ENCODE peak calls at places on chromosomes 1 and 21, in seven cellular contexts. One of them, this sample, is unnamed. For H3K36me3 and H3K27me3, the result is how much of the 10 kb centered on the place peaks cover.

GRCh38 chr1:203440780-203441179 is 34.8 kb upstream of the PRELP start:
- DNase-seq in lower lobe of right lung: peak
- DNase-seq in colonic mucosa: peak
- DNase-seq in upper lobe of right lung: peak
- DNase-seq in PC-3: peak
- DNase-seq in CD8-positive, alpha-beta T cell: no peak
- DNase-seq in CD8-positive, alpha-beta memory T cell: no peak
- DNase-seq in this sample: no peak

GRCh38 chr1:205477759-205478247 is 22.0 kb upstream of the BLACAT1 start:
- DNase-seq in lower lobe of right lung: peak
- DNase-seq in colonic mucosa: peak
- DNase-seq in upper lobe of right lung: peak
- DNase-seq in PC-3: peak
- DNase-seq in CD8-positive, alpha-beta T cell: no peak
- DNase-seq in CD8-positive, alpha-beta memory T cell: no peak
- DNase-seq in this sample: no peak

GRCh38 chr21:33374080-33374873 is 28.9 kb upstream of the IFNGR2 start:
- DNase-seq in lower lobe of right lung: no peak
- DNase-seq in colonic mucosa: peak
- DNase-seq in upper lobe of right lung: peak
- DNase-seq in PC-3: peak
- DNase-seq in CD8-positive, alpha-beta T cell: peak
- DNase-seq in CD8-positive, alpha-beta memory T cell: peak
- DNase-seq in this sample: no peak

GRCh38 chr1:184945678-184946412 is 28.5 kb downstream of the NIBAN1 start:
- DNase-seq in lower lobe of right lung: no peak
- DNase-seq in colonic mucosa: no peak
- DNase-seq in upper lobe of right lung: no peak
- DNase-seq in PC-3: no peak
- DNase-seq in CD8-positive, alpha-beta T cell: no peak
- DNase-seq in CD8-positive, alpha-beta memory T cell: no peak
- DNase-seq in this sample: no peak

GRCh38 chr1:225626698-225627097 is 26.2 kb downstream of the ENAH start:
- DNase-seq in lower lobe of right lung: no peak
- DNase-seq in colonic mucosa: no peak
- DNase-seq in upper lobe of right lung: no peak
- DNase-seq in PC-3: no peak
- DNase-seq in CD8-positive, alpha-beta T cell: no peak
- DNase-seq in CD8-positive, alpha-beta memory T cell: no peak
- DNase-seq in this sample: no peak

GRCh38 chr1:50438945-50439344 is 15.7 kb upstream of the DMRTA2 start:
- DNase-seq in lower lobe of right lung: no peak
- DNase-seq in colonic mucosa: no peak
- DNase-seq in upper lobe of right lung: no peak
- DNase-seq in PC-3: peak
- DNase-seq in CD8-positive, alpha-beta T cell: no peak
- DNase-seq in CD8-positive, alpha-beta memory T cell: no peak
- DNase-seq in this sample: no peak

GRCh38 chr1:45215485-45216199 is 9.2 kb upstream of the ZSWIM5 start:
- DNase-seq in lower lobe of right lung: no peak
- DNase-seq in colonic mucosa: no peak
- DNase-seq in upper lobe of right lung: no peak
- DNase-seq in PC-3: no peak
- DNase-seq in CD8-positive, alpha-beta T cell: no peak
- DNase-seq in CD8-positive, alpha-beta memory T cell: no peak
- DNase-seq in this sample: no peak

GRCh38 chr1:118963456-118964430 is 24.4 kb downstream of the TBX15 start:
- DNase-seq in lower lobe of right lung: no peak
- DNase-seq in colonic mucosa: no peak
- DNase-seq in upper lobe of right lung: no peak
- DNase-seq in PC-3: peak
- DNase-seq in CD8-positive, alpha-beta T cell: no peak
- DNase-seq in CD8-positive, alpha-beta memory T cell: no peak
- DNase-seq in this sample: no peak

GRCh38 chr1:21278208-21278861 is 11.9 kb downstream of the ECE1 start:
- DNase-seq in lower lobe of right lung: no peak
- DNase-seq in colonic mucosa: no peak
- DNase-seq in upper lobe of right lung: no peak
- DNase-seq in PC-3: no peak
- DNase-seq in CD8-positive, alpha-beta T cell: no peak
- DNase-seq in CD8-positive, alpha-beta memory T cell: no peak
- DNase-seq in this sample: no peak

GRCh38 chr1:22154626-22155025 is 11.7 kb upstream of the WNT4 start:
- DNase-seq in lower lobe of right lung: no peak
- DNase-seq in colonic mucosa: no peak
- DNase-seq in upper lobe of right lung: no peak
- DNase-seq in PC-3: no peak
- DNase-seq in CD8-positive, alpha-beta T cell: no peak
- DNase-seq in CD8-positive, alpha-beta memory T cell: no peak
- DNase-seq in this sample: no peak

GRCh38 chr21:37579356-37579755 is 212.8 kb downstream of the DYRK1A start:
- DNase-seq in lower lobe of right lung: no peak
- DNase-seq in colonic mucosa: no peak
- DNase-seq in upper lobe of right lung: no peak
- DNase-seq in PC-3: no peak
- DNase-seq in CD8-positive, alpha-beta T cell: no peak
- DNase-seq in CD8-positive, alpha-beta memory T cell: no peak
- DNase-seq in this sample: no peak

GRCh38 chr1:53710584-53710983 is 28.4 kb downstream of the GLIS1 start:
- DNase-seq in lower lobe of right lung: no peak
- DNase-seq in colonic mucosa: no peak
- DNase-seq in upper lobe of right lung: no peak
- DNase-seq in PC-3: no peak
- DNase-seq in CD8-positive, alpha-beta T cell: no peak
- DNase-seq in CD8-positive, alpha-beta memory T cell: no peak
- DNase-seq in this sample: no peak

GRCh38 chr1:109891930-109892329 is 18.7 kb upstream of the CSF1 start:
- DNase-seq in lower lobe of right lung: no peak
- DNase-seq in colonic mucosa: no peak
- DNase-seq in upper lobe of right lung: no peak
- DNase-seq in PC-3: no peak
- DNase-seq in CD8-positive, alpha-beta T cell: no peak
- DNase-seq in CD8-positive, alpha-beta memory T cell: no peak
- DNase-seq in this sample: no peak

GRCh38 chr1:167862432-167863076 is 51.4 kb downstream of the ADCY10 start:
- DNase-seq in lower lobe of right lung: no peak
- DNase-seq in colonic mucosa: no peak
- DNase-seq in upper lobe of right lung: no peak
- DNase-seq in PC-3: peak
- DNase-seq in CD8-positive, alpha-beta T cell: no peak
- DNase-seq in CD8-positive, alpha-beta memory T cell: no peak
- DNase-seq in this sample: no peak

GRCh38 chr21:25916226-25916625 is 181.5 kb downstream of the GABPA start:
- DNase-seq in lower lobe of right lung: no peak
- DNase-seq in colonic mucosa: no peak
- DNase-seq in upper lobe of right lung: no peak
- DNase-seq in PC-3: peak
- DNase-seq in CD8-positive, alpha-beta T cell: no peak
- DNase-seq in CD8-positive, alpha-beta memory T cell: no peak
- DNase-seq in this sample: no peak

GRCh38 chr1:151510020-151510405 is 1.2 kb upstream of the CGN start:
- DNase-seq in lower lobe of right lung: no peak
- DNase-seq in colonic mucosa: peak
- DNase-seq in upper lobe of right lung: no peak
- DNase-seq in PC-3: no peak
- DNase-seq in CD8-positive, alpha-beta T cell: no peak
- DNase-seq in CD8-positive, alpha-beta memory T cell: no peak
- DNase-seq in this sample: no peak

GRCh38 chr1:234612352-234613127 is 2.6 kb upstream of the IRF2BP2 start:
- DNase-seq in lower lobe of right lung: peak
- DNase-seq in colonic mucosa: peak
- DNase-seq in upper lobe of right lung: peak
- DNase-seq in PC-3: peak
- DNase-seq in CD8-positive, alpha-beta T cell: peak
- DNase-seq in CD8-positive, alpha-beta memory T cell: peak
- DNase-seq in this sample: peak

GRCh38 chr21:44370027-44370735 is 16.8 kb downstream of the TRPM2 start:
- DNase-seq in lower lobe of right lung: no peak
- DNase-seq in colonic mucosa: no peak
- DNase-seq in upper lobe of right lung: peak
- DNase-seq in PC-3: peak
- DNase-seq in CD8-positive, alpha-beta T cell: no peak
- DNase-seq in CD8-positive, alpha-beta memory T cell: peak
- DNase-seq in this sample: no peak

GRCh38 chr1:60984066-60984799 is 98.1 kb upstream of the NFIA start:
- DNase-seq in lower lobe of right lung: no peak
- DNase-seq in colonic mucosa: no peak
- DNase-seq in upper lobe of right lung: no peak
- DNase-seq in PC-3: peak
- DNase-seq in CD8-positive, alpha-beta T cell: no peak
- DNase-seq in CD8-positive, alpha-beta memory T cell: no peak
- DNase-seq in this sample: no peak

GRCh38 chr1:30754684-30755171 is 2.8 kb downstream of the LAPTM5 start:
- DNase-seq in lower lobe of right lung: no peak
- DNase-seq in colonic mucosa: no peak
- DNase-seq in upper lobe of right lung: no peak
- DNase-seq in PC-3: no peak
- DNase-seq in CD8-positive, alpha-beta T cell: no peak
- DNase-seq in CD8-positive, alpha-beta memory T cell: no peak
- DNase-seq in this sample: no peak

GRCh38 chr1:6386371-6386949 is 7.1 kb downstream of the ACOT7 start:
- DNase-seq in lower lobe of right lung: no peak
- DNase-seq in colonic mucosa: no peak
- DNase-seq in upper lobe of right lung: no peak
- DNase-seq in PC-3: peak
- DNase-seq in CD8-positive, alpha-beta T cell: no peak
- DNase-seq in CD8-positive, alpha-beta memory T cell: no peak
- DNase-seq in this sample: no peak

GRCh38 chr21:38831526-38832467 is 26.1 kb downstream of the ETS2 start:
- DNase-seq in lower lobe of right lung: peak
- DNase-seq in colonic mucosa: peak
- DNase-seq in upper lobe of right lung: no peak
- DNase-seq in PC-3: peak
- DNase-seq in CD8-positive, alpha-beta T cell: no peak
- DNase-seq in CD8-positive, alpha-beta memory T cell: no peak
- DNase-seq in this sample: peak

GRCh38 chr1:11537380-11537764 is 58.4 kb downstream of the DISP3 start:
- DNase-seq in lower lobe of right lung: no peak
- DNase-seq in colonic mucosa: no peak
- DNase-seq in upper lobe of right lung: no peak
- DNase-seq in PC-3: no peak
- DNase-seq in CD8-positive, alpha-beta T cell: no peak
- DNase-seq in CD8-positive, alpha-beta memory T cell: no peak
- DNase-seq in this sample: no peak

GRCh38 chr1:11540773-11541160 is 61.8 kb downstream of the DISP3 start:
- DNase-seq in lower lobe of right lung: no peak
- DNase-seq in colonic mucosa: no peak
- DNase-seq in upper lobe of right lung: no peak
- DNase-seq in PC-3: no peak
- DNase-seq in CD8-positive, alpha-beta T cell: no peak
- DNase-seq in CD8-positive, alpha-beta memory T cell: no peak
- DNase-seq in this sample: no peak

GRCh38 chr1:11537854-11538591 is 59.1 kb downstream of the DISP3 start:
- DNase-seq in lower lobe of right lung: no peak
- DNase-seq in colonic mucosa: no peak
- DNase-seq in upper lobe of right lung: no peak
- DNase-seq in PC-3: no peak
- DNase-seq in CD8-positive, alpha-beta T cell: no peak
- DNase-seq in CD8-positive, alpha-beta memory T cell: no peak
- DNase-seq in this sample: no peak

GRCh38 chr1:11539850-11540772 is 61.2 kb downstream of the DISP3 start:
- DNase-seq in lower lobe of right lung: no peak
- DNase-seq in colonic mucosa: no peak
- DNase-seq in upper lobe of right lung: no peak
- DNase-seq in PC-3: no peak
- DNase-seq in CD8-positive, alpha-beta T cell: no peak
- DNase-seq in CD8-positive, alpha-beta memory T cell: no peak
- DNase-seq in this sample: no peak

DNA sequence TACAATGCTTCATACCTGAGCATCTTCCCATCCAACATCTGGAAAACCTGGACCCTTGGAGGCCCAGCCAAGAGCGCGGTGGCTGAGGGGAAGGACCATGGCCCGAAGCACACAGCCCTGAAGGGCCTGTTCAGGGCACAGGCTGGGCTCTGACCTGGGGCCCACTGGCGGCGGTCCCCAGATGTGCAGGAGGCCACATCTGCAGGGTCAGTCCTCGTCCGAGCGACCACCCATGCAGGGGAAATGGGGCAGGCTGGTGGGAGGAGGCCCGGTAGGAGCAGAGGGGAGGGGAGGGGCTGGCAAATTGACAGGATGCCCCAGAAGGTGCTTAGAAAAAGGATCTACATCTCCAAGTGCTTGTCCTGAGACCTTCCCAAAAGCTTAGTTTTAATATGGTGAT is 59.9 kb downstream of the DISP3 start:
- DNase-seq in lower lobe of right lung: no peak
- DNase-seq in colonic mucosa: no peak
- DNase-seq in upper lobe of right lung: no peak
- DNase-seq in PC-3: no peak
- DNase-seq in CD8-positive, alpha-beta T cell: no peak
- DNase-seq in CD8-positive, alpha-beta memory T cell: no peak
- DNase-seq in this sample: no peak
- H3K27ac ChIP-seq in lower lobe of right lung: no peak
- H3K27ac ChIP-seq in colonic mucosa: no peak
- H3K27ac ChIP-seq in upper lobe of right lung: no peak
- H3K27ac ChIP-seq in PC-3: no peak
- H3K27ac ChIP-seq in CD8-positive, alpha-beta T cell: no peak
- H3K27ac ChIP-seq in CD8-positive, alpha-beta memory T cell: no peak
- H3K27ac ChIP-seq in this sample: no peak

GRCh38 chr1:197170538-197170937 is 24.1 kb upstream of the ASPM start:
- DNase-seq in lower lobe of right lung: no peak
- DNase-seq in colonic mucosa: no peak
- DNase-seq in upper lobe of right lung: no peak
- DNase-seq in PC-3: no peak
- DNase-seq in CD8-positive, alpha-beta T cell: no peak
- DNase-seq in CD8-positive, alpha-beta memory T cell: no peak
- DNase-seq in this sample: no peak
- H3K36me3 ChIP-seq in lower lobe of right lung: under half
- H3K36me3 ChIP-seq in colonic mucosa: under half
- H3K36me3 ChIP-seq in upper lobe of right lung: under half
- H3K36me3 ChIP-seq in PC-3: under half
- H3K36me3 ChIP-seq in CD8-positive, alpha-beta T cell: under half
- H3K36me3 ChIP-seq in CD8-positive, alpha-beta memory T cell: under half
- H3K36me3 ChIP-seq in this sample: under half

GRCh38 chr1:35379317-35380000 is 111.0 kb downstream of the ZMYM4 start:
- DNase-seq in lower lobe of right lung: no peak
- DNase-seq in colonic mucosa: no peak
- DNase-seq in upper lobe of right lung: no peak
- DNase-seq in PC-3: no peak
- DNase-seq in CD8-positive, alpha-beta T cell: no peak
- DNase-seq in CD8-positive, alpha-beta memory T cell: no peak
- DNase-seq in this sample: no peak
- H3K27me3 ChIP-seq in lower lobe of right lung: under half
- H3K27me3 ChIP-seq in colonic mucosa: under half
- H3K27me3 ChIP-seq in upper lobe of right lung: under half
- H3K27me3 ChIP-seq in PC-3: under half
- H3K27me3 ChIP-seq in CD8-positive, alpha-beta T cell: under half
- H3K27me3 ChIP-seq in CD8-positive, alpha-beta memory T cell: under half
- H3K27me3 ChIP-seq in this sample: under half

GRCh38 chr1:186648606-186649005 is 31.6 kb downstream of the PTGS2 start:
- DNase-seq in lower lobe of right lung: no peak
- DNase-seq in colonic mucosa: no peak
- DNase-seq in upper lobe of right lung: no peak
- DNase-seq in PC-3: no peak
- DNase-seq in CD8-positive, alpha-beta T cell: no peak
- DNase-seq in CD8-positive, alpha-beta memory T cell: no peak
- DNase-seq in this sample: no peak

DNA sequence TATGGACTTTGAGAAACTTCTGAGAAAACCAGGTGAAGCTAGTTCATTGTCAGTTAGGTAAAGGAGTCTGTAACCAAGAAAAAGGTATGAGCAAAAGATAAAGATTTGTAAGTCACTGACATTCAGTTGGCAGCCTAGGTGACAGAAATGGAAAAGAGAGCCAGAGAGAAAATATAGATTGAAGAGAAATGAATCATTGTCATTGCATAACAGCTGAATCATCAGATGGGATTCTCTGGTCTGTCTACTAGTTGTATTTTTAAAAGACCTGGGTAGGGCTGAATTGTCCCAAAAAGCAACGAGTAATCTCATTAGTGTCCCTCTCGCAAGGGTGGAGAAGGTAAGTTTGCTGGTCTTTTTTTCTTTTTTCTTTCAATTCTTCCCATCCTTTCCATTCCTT is 36.6 kb downstream of the PTGS2 start:
- DNase-seq in lower lobe of right lung: no peak
- DNase-seq in colonic mucosa: no peak
- DNase-seq in upper lobe of right lung: no peak
- DNase-seq in PC-3: peak
- DNase-seq in CD8-positive, alpha-beta T cell: no peak
- DNase-seq in CD8-positive, alpha-beta memory T cell: no peak
- DNase-seq in this sample: no peak
- H3K27ac ChIP-seq in lower lobe of right lung: no peak
- H3K27ac ChIP-seq in colonic mucosa: no peak
- H3K27ac ChIP-seq in upper lobe of right lung: no peak
- H3K27ac ChIP-seq in PC-3: no peak
- H3K27ac ChIP-seq in CD8-positive, alpha-beta T cell: no peak
- H3K27ac ChIP-seq in CD8-positive, alpha-beta memory T cell: no peak
- H3K27ac ChIP-seq in this sample: no peak